ENCODE peak calls at places on chromosomes 3 and 15, in six cellular contexts. One of them, this sample, is unnamed.

GRCh38 chr3:70281663-70282062 is 30.8 kb downstream of the MDFIC2 start:
- DNase-seq in activated T-helper 1 cell treated with Interleukin-2 at 50 U/mL for 16 hours: no peak
- DNase-seq in GM23248: no peak
- DNase-seq in retina: no peak
- DNase-seq in thoracic aorta: no peak
- DNase-seq in body of pancreas: no peak
- DNase-seq in this sample: no peak

GRCh38 chr3:28347374-28348285 is 891 bp upstream of the ZCWPW2 start:
- DNase-seq in activated T-helper 1 cell treated with Interleukin-2 at 50 U/mL for 16 hours: no peak
- DNase-seq in GM23248: peak; percentile 76
- DNase-seq in retina: no peak
- DNase-seq in thoracic aorta: no peak
- DNase-seq in body of pancreas: no peak
- DNase-seq in this sample: no peak

GRCh38 chr3:15753056-15753710 is 44.6 kb downstream of the ANKRD28 start:
- DNase-seq in activated T-helper 1 cell treated with Interleukin-2 at 50 U/mL for 16 hours: no peak
- DNase-seq in GM23248: no peak
- DNase-seq in retina: no peak
- DNase-seq in thoracic aorta: no peak
- DNase-seq in body of pancreas: peak; percentile 41
- DNase-seq in this sample: no peak

GRCh38 chr15:77759896-77760592 is 127.3 kb upstream of the LINGO1 start:
- DNase-seq in activated T-helper 1 cell treated with Interleukin-2 at 50 U/mL for 16 hours: no peak
- DNase-seq in GM23248: peak; percentile 18
- DNase-seq in retina: no peak
- DNase-seq in thoracic aorta: no peak
- DNase-seq in body of pancreas: no peak
- DNase-seq in this sample: no peak

GRCh38 chr3:72100062-72100511 is 315.1 kb upstream of the PROK2 start:
- DNase-seq in activated T-helper 1 cell treated with Interleukin-2 at 50 U/mL for 16 hours: no peak
- DNase-seq in GM23248: no peak
- DNase-seq in retina: peak; percentile 69
- DNase-seq in thoracic aorta: no peak
- DNase-seq in body of pancreas: no peak
- DNase-seq in this sample: no peak

GRCh38 chr3:189727898-189728297 is 96.7 kb downstream of the TP63 start:
- DNase-seq in activated T-helper 1 cell treated with Interleukin-2 at 50 U/mL for 16 hours: no peak
- DNase-seq in GM23248: peak; percentile 79
- DNase-seq in retina: no peak
- DNase-seq in thoracic aorta: no peak
- DNase-seq in body of pancreas: no peak
- DNase-seq in this sample: no peak

GRCh38 chr3:69490971-69491370 is 105.1 kb upstream of the FRMD4B start:
- DNase-seq in activated T-helper 1 cell treated with Interleukin-2 at 50 U/mL for 16 hours: no peak
- DNase-seq in GM23248: no peak
- DNase-seq in retina: no peak
- DNase-seq in thoracic aorta: no peak
- DNase-seq in body of pancreas: no peak
- DNase-seq in this sample: no peak

GRCh38 chr3:177563381-177563780 is 366.1 kb upstream of the TBL1XR1 start:
- DNase-seq in activated T-helper 1 cell treated with Interleukin-2 at 50 U/mL for 16 hours: no peak
- DNase-seq in GM23248: peak; percentile 35
- DNase-seq in retina: no peak
- DNase-seq in thoracic aorta: no peak
- DNase-seq in body of pancreas: no peak
- DNase-seq in this sample: no peak

GRCh38 chr15:63133786-63134185 is 12.1 kb downstream of the LACTB start:
- DNase-seq in activated T-helper 1 cell treated with Interleukin-2 at 50 U/mL for 16 hours: no peak
- DNase-seq in GM23248: peak; percentile 63
- DNase-seq in retina: no peak
- DNase-seq in thoracic aorta: no peak
- DNase-seq in body of pancreas: no peak
- DNase-seq in this sample: no peak

GRCh38 chr3:134846943-134847342 is 51.9 kb downstream of the EPHB1 start:
- DNase-seq in activated T-helper 1 cell treated with Interleukin-2 at 50 U/mL for 16 hours: no peak
- DNase-seq in GM23248: peak; percentile 96
- DNase-seq in retina: no peak
- DNase-seq in thoracic aorta: no peak
- DNase-seq in body of pancreas: no peak
- DNase-seq in this sample: peak; percentile 80

GRCh38 chr3:141845407-141846049 is 30.9 kb upstream of the ATP1B3 start:
- DNase-seq in activated T-helper 1 cell treated with Interleukin-2 at 50 U/mL for 16 hours: no peak
- DNase-seq in GM23248: no peak
- DNase-seq in retina: no peak
- DNase-seq in thoracic aorta: no peak
- DNase-seq in body of pancreas: no peak
- DNase-seq in this sample: no peak

GRCh38 chr3:134359121-134360010 is 14.9 kb downstream of the AMOTL2 start:
- DNase-seq in activated T-helper 1 cell treated with Interleukin-2 at 50 U/mL for 16 hours: no peak
- DNase-seq in GM23248: peak; percentile 50
- DNase-seq in retina: no peak
- DNase-seq in thoracic aorta: no peak
- DNase-seq in body of pancreas: no peak
- DNase-seq in this sample: no peak

GRCh38 chr15:57591822-57592367 is at the start of gene MYZAP:
- DNase-seq in activated T-helper 1 cell treated with Interleukin-2 at 50 U/mL for 16 hours: peak; percentile 15
- DNase-seq in GM23248: peak; percentile 68
- DNase-seq in retina: peak; percentile 50
- DNase-seq in thoracic aorta: no peak
- DNase-seq in body of pancreas: peak; percentile 86
- DNase-seq in this sample: no peak